ENCODE peak calls at places on chromosomes 1 and 21, in four cellular contexts. One of them, this sample, is unnamed.

GRCh38 chr1:6301526-6301925 is 40.6 kb upstream of the GPR153 start:
- DNase-seq in nucleus accumbens: no peak
- DNase-seq in non-pigmented ciliary epithelial cell: peak
- DNase-seq in HS-5: no peak
- DNase-seq in this sample: no peak

GRCh38 chr1:67735806-67736627 is 51.0 kb downstream of the GADD45A start:
- DNase-seq in HS-5: no peak
- DNase-seq in non-pigmented ciliary epithelial cell: no peak
- DNase-seq in nucleus accumbens: no peak
- DNase-seq in this sample: peak

GRCh38 chr21:33238146-33238545 is 8.4 kb downstream of the IFNAR2 start:
- DNase-seq in HS-5: no peak
- DNase-seq in non-pigmented ciliary epithelial cell: no peak
- DNase-seq in nucleus accumbens: no peak
- DNase-seq in this sample: no peak

GRCh38 chr1:98323906-98324358 is 337.6 kb upstream of the SNX7 start:
- DNase-seq in non-pigmented ciliary epithelial cell: peak
- DNase-seq in HS-5: peak
- DNase-seq in nucleus accumbens: no peak
- DNase-seq in this sample: no peak

GRCh38 chr1:3359346-3360157 is 94.9 kb upstream of the ARHGEF16 start:
- DNase-seq in non-pigmented ciliary epithelial cell: no peak
- DNase-seq in HS-5: no peak
- DNase-seq in nucleus accumbens: no peak
- DNase-seq in this sample: no peak

GRCh38 chr1:31434101-31434871 is 21.3 kb downstream of the SERINC2 start:
- DNase-seq in nucleus accumbens: peak
- DNase-seq in non-pigmented ciliary epithelial cell: no peak
- DNase-seq in HS-5: no peak
- DNase-seq in this sample: peak

GRCh38 chr1:80401757-80402156 is 1395.2 kb upstream of the ADGRL4 start:
- DNase-seq in HS-5: no peak
- DNase-seq in non-pigmented ciliary epithelial cell: no peak
- DNase-seq in nucleus accumbens: no peak
- DNase-seq in this sample: no peak

GRCh38 chr1:159091547-159092397 is 15.2 kb upstream of the AIM2 start:
- DNase-seq in non-pigmented ciliary epithelial cell: peak
- DNase-seq in nucleus accumbens: no peak
- DNase-seq in HS-5: peak
- DNase-seq in this sample: no peak

GRCh38 chr1:157347508-157347907 is 204.8 kb downstream of the FCRL5 start:
- DNase-seq in HS-5: no peak
- DNase-seq in non-pigmented ciliary epithelial cell: no peak
- DNase-seq in nucleus accumbens: no peak
- DNase-seq in this sample: no peak

GRCh38 chr1:59138402-59138801 is 158.5 kb upstream of the FGGY start:
- DNase-seq in non-pigmented ciliary epithelial cell: no peak
- DNase-seq in HS-5: no peak
- DNase-seq in nucleus accumbens: no peak
- DNase-seq in this sample: no peak

GRCh38 chr21:44687671-44688070 is 5.7 kb upstream of the KRTAP12-1 start:
- DNase-seq in HS-5: no peak
- DNase-seq in nucleus accumbens: no peak
- DNase-seq in non-pigmented ciliary epithelial cell: no peak
- DNase-seq in this sample: no peak

GRCh38 chr1:85976806-85977205 is 179.8 kb downstream of the COL24A1 start:
- DNase-seq in non-pigmented ciliary epithelial cell: no peak
- DNase-seq in nucleus accumbens: no peak
- DNase-seq in HS-5: no peak
- DNase-seq in this sample: no peak

GRCh38 chr1:233523047-233523446 is 90.9 kb upstream of the KCNK1 start:
- DNase-seq in non-pigmented ciliary epithelial cell: no peak
- DNase-seq in nucleus accumbens: no peak
- DNase-seq in HS-5: no peak
- DNase-seq in this sample: no peak

GRCh38 chr1:192945417-192946130 is 113.6 kb downstream of the UCHL5 start:
- DNase-seq in HS-5: no peak
- DNase-seq in nucleus accumbens: no peak
- DNase-seq in non-pigmented ciliary epithelial cell: no peak
- DNase-seq in this sample: no peak

GRCh38 chr1:12745992-12746323 is at the start of gene CFAP107:
- DNase-seq in nucleus accumbens: no peak
- DNase-seq in HS-5: no peak
- DNase-seq in non-pigmented ciliary epithelial cell: no peak
- DNase-seq in this sample: no peak

GRCh38 chr1:202143011-202143767 is 1.3 kb downstream of the ARL8A start:
- DNase-seq in non-pigmented ciliary epithelial cell: no peak
- DNase-seq in nucleus accumbens: no peak
- DNase-seq in HS-5: no peak
- DNase-seq in this sample: no peak

GRCh38 chr1:157725214-157725577 is 24.6 kb upstream of the FCRL3 start:
- DNase-seq in non-pigmented ciliary epithelial cell: no peak
- DNase-seq in HS-5: no peak
- DNase-seq in nucleus accumbens: no peak
- DNase-seq in this sample: no peak

GRCh38 chr1:219660666-219661463 is 48.0 kb upstream of the ZC3H11B start:
- DNase-seq in non-pigmented ciliary epithelial cell: peak
- DNase-seq in nucleus accumbens: peak
- DNase-seq in HS-5: no peak
- DNase-seq in this sample: peak

GRCh38 chr1:12059722-12060464 is 3.2 kb upstream of the TNFRSF8 start:
- DNase-seq in nucleus accumbens: no peak
- DNase-seq in non-pigmented ciliary epithelial cell: no peak
- DNase-seq in HS-5: no peak
- DNase-seq in this sample: no peak

GRCh38 chr1:96660051-96660450 is 61.5 kb upstream of the PTBP2 start:
- DNase-seq in non-pigmented ciliary epithelial cell: no peak
- DNase-seq in HS-5: no peak
- DNase-seq in nucleus accumbens: no peak
- DNase-seq in this sample: no peak